ENCODE peak calls at places on chromosomes 16 and 17, in seven cellular contexts. One of them, this sample, is unnamed. For H3K4me1 and H3K27me3, the result is how much of the 10 kb centered on the place peaks cover.

GRCh38 chr16:85006639-85007038 is 4.7 kb downstream of the ZDHHC7 start:
- DNase-seq in upper lobe of right lung: no peak
- DNase-seq in trophoblast cell: no peak
- DNase-seq in heart right ventricle: no peak
- DNase-seq in Peyer's patch: no peak
- DNase-seq in sigmoid colon: no peak
- DNase-seq in tibial artery: no peak
- DNase-seq in this sample: no peak

GRCh38 chr16:57000271-57001025 is 11.1 kb downstream of the NLRC5 start:
- DNase-seq in upper lobe of right lung: no peak
- DNase-seq in trophoblast cell: no peak
- DNase-seq in heart right ventricle: peak
- DNase-seq in Peyer's patch: peak
- DNase-seq in sigmoid colon: peak
- DNase-seq in tibial artery: peak
- DNase-seq in this sample: peak

GRCh38 chr16:71467810-71468209 is 5.8 kb upstream of the ZNF23 start:
- DNase-seq in upper lobe of right lung: no peak
- DNase-seq in trophoblast cell: no peak
- DNase-seq in heart right ventricle: no peak
- DNase-seq in Peyer's patch: no peak
- DNase-seq in sigmoid colon: no peak
- DNase-seq in tibial artery: no peak
- DNase-seq in this sample: no peak

GRCh38 chr17:37791434-37791833 is 46.6 kb upstream of the HNF1B start:
- DNase-seq in upper lobe of right lung: no peak
- DNase-seq in trophoblast cell: no peak
- DNase-seq in heart right ventricle: no peak
- DNase-seq in Peyer's patch: peak
- DNase-seq in sigmoid colon: no peak
- DNase-seq in tibial artery: no peak
- DNase-seq in this sample: no peak

GRCh38 chr17:51666971-51667721 is 406.8 kb downstream of the UTP18 start:
- DNase-seq in upper lobe of right lung: no peak
- DNase-seq in trophoblast cell: no peak
- DNase-seq in heart right ventricle: no peak
- DNase-seq in Peyer's patch: no peak
- DNase-seq in sigmoid colon: no peak
- DNase-seq in tibial artery: no peak
- DNase-seq in this sample: peak

GRCh38 chr17:42754782-42755181 is 6.2 kb upstream of the RAMP2 start:
- DNase-seq in upper lobe of right lung: no peak
- DNase-seq in trophoblast cell: no peak
- DNase-seq in heart right ventricle: peak
- DNase-seq in Peyer's patch: no peak
- DNase-seq in sigmoid colon: peak
- DNase-seq in tibial artery: peak
- DNase-seq in this sample: peak

GRCh38 chr16:57424599-57424998 is 20.0 kb downstream of the CCL17 start:
- DNase-seq in upper lobe of right lung: no peak
- DNase-seq in trophoblast cell: no peak
- DNase-seq in heart right ventricle: no peak
- DNase-seq in Peyer's patch: no peak
- DNase-seq in sigmoid colon: no peak
- DNase-seq in tibial artery: no peak
- DNase-seq in this sample: no peak

GRCh38 chr16:67356372-67356771 is 29.8 kb downstream of the LRRC36 start:
- DNase-seq in upper lobe of right lung: no peak
- DNase-seq in trophoblast cell: no peak
- DNase-seq in heart right ventricle: no peak
- DNase-seq in Peyer's patch: no peak
- DNase-seq in sigmoid colon: no peak
- DNase-seq in tibial artery: no peak
- DNase-seq in this sample: no peak

GRCh38 chr17:19372866-19373505 is 5.3 kb upstream of the MAPK7 start:
- DNase-seq in upper lobe of right lung: no peak
- DNase-seq in trophoblast cell: no peak
- DNase-seq in heart right ventricle: no peak
- DNase-seq in Peyer's patch: no peak
- DNase-seq in sigmoid colon: peak
- DNase-seq in tibial artery: no peak
- DNase-seq in this sample: no peak

GRCh38 chr16:65936096-65936495 is 430.4 kb upstream of the CDH5 start:
- DNase-seq in upper lobe of right lung: no peak
- DNase-seq in trophoblast cell: no peak
- DNase-seq in heart right ventricle: no peak
- DNase-seq in Peyer's patch: no peak
- DNase-seq in sigmoid colon: no peak
- DNase-seq in tibial artery: no peak
- DNase-seq in this sample: no peak

GRCh38 chr17:76469076-76469990 is 1.9 kb downstream of the AANAT start:
- DNase-seq in upper lobe of right lung: no peak
- DNase-seq in trophoblast cell: no peak
- DNase-seq in heart right ventricle: no peak
- DNase-seq in Peyer's patch: no peak
- DNase-seq in sigmoid colon: no peak
- DNase-seq in tibial artery: no peak
- DNase-seq in this sample: no peak

GRCh38 chr17:42424991-42425610 is 2.0 kb upstream of the CAVIN1 start:
- DNase-seq in upper lobe of right lung: no peak
- DNase-seq in trophoblast cell: no peak
- DNase-seq in heart right ventricle: no peak
- DNase-seq in Peyer's patch: no peak
- DNase-seq in sigmoid colon: peak
- DNase-seq in tibial artery: peak
- DNase-seq in this sample: no peak

GRCh38 chr17:79006794-79007503 is 2.6 kb downstream of the CANT1 start:
- DNase-seq in upper lobe of right lung: peak
- DNase-seq in trophoblast cell: no peak
- DNase-seq in heart right ventricle: no peak
- DNase-seq in Peyer's patch: no peak
- DNase-seq in sigmoid colon: peak
- DNase-seq in tibial artery: peak
- DNase-seq in this sample: no peak
- H3K4me1 ChIP-seq in upper lobe of right lung: under half
- H3K4me1 ChIP-seq in trophoblast cell: under half
- H3K4me1 ChIP-seq in heart right ventricle: under half
- H3K4me1 ChIP-seq in Peyer's patch: half or more
- H3K4me1 ChIP-seq in sigmoid colon: under half
- H3K4me1 ChIP-seq in tibial artery: under half
- H3K4me1 ChIP-seq in this sample: under half

GRCh38 chr16:83515395-83515794 is 292.4 kb upstream of the HSBP1 start:
- DNase-seq in upper lobe of right lung: no peak
- DNase-seq in trophoblast cell: no peak
- DNase-seq in heart right ventricle: no peak
- DNase-seq in Peyer's patch: no peak
- DNase-seq in sigmoid colon: no peak
- DNase-seq in tibial artery: no peak
- DNase-seq in this sample: no peak

GRCh38 chr16:83508295-83508694 is 299.5 kb upstream of the HSBP1 start:
- DNase-seq in upper lobe of right lung: no peak
- DNase-seq in trophoblast cell: no peak
- DNase-seq in heart right ventricle: no peak
- DNase-seq in Peyer's patch: no peak
- DNase-seq in sigmoid colon: no peak
- DNase-seq in tibial artery: no peak
- DNase-seq in this sample: no peak

GRCh38 chr16:83517398-83517797 is 290.4 kb upstream of the HSBP1 start:
- DNase-seq in upper lobe of right lung: no peak
- DNase-seq in trophoblast cell: no peak
- DNase-seq in heart right ventricle: no peak
- DNase-seq in Peyer's patch: no peak
- DNase-seq in sigmoid colon: no peak
- DNase-seq in tibial artery: no peak
- DNase-seq in this sample: peak

GRCh38 chr16:83510906-83511305 is 296.9 kb upstream of the HSBP1 start:
- DNase-seq in upper lobe of right lung: no peak
- DNase-seq in trophoblast cell: no peak
- DNase-seq in heart right ventricle: no peak
- DNase-seq in Peyer's patch: no peak
- DNase-seq in sigmoid colon: no peak
- DNase-seq in tibial artery: no peak
- DNase-seq in this sample: no peak

DNA sequence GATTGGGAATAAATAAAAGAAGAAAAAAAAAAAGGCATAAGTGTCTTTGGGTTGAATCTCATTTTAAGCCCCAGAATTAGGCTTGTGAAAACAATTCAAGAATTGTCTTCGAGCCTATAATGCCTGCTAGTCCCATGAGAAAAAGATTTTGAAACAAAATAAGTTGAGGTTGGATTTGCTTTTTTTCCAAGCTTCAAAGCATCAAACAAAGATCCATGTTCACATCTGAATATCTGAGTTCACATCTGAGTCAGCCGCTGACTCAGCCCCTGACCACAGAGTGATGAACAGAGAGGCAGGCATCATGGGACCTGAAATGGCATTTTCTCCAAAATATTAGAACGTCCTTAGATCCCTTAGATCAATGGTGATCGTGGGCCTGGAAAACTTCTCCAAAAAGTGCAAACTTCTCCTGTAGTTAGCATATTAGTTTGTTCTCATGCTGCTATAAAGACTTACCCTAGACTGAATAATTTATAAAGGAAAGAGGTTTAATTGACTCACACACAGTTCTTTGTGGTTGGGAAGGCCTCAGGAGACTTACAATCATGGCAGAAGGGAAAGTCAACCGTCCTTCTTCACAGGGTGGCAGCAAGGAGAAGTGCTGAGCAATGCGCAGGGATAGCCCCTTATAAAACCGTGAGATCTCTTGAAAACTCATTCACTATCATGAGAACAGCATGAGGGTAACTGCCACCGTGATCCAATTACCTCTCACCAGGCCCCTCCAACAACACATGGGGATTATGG is 294.6 kb upstream of the HSBP1 start:
- DNase-seq in upper lobe of right lung: no peak
- DNase-seq in trophoblast cell: no peak
- DNase-seq in heart right ventricle: no peak
- DNase-seq in Peyer's patch: no peak
- DNase-seq in sigmoid colon: no peak
- DNase-seq in tibial artery: no peak
- DNase-seq in this sample: peak
- H3K27ac ChIP-seq in upper lobe of right lung: no peak
- H3K27ac ChIP-seq in trophoblast cell: no peak
- H3K27ac ChIP-seq in heart right ventricle: no peak
- H3K27ac ChIP-seq in Peyer's patch: no peak
- H3K27ac ChIP-seq in sigmoid colon: no peak
- H3K27ac ChIP-seq in tibial artery: no peak
- H3K27ac ChIP-seq in this sample: peak

GRCh38 chr16:11604783-11605563 is 18.3 kb upstream of the LITAF start:
- DNase-seq in upper lobe of right lung: peak
- DNase-seq in trophoblast cell: no peak
- DNase-seq in heart right ventricle: peak
- DNase-seq in Peyer's patch: no peak
- DNase-seq in sigmoid colon: peak
- DNase-seq in tibial artery: no peak
- DNase-seq in this sample: no peak
- H3K27me3 ChIP-seq in upper lobe of right lung: under half
- H3K27me3 ChIP-seq in trophoblast cell: under half
- H3K27me3 ChIP-seq in heart right ventricle: under half
- H3K27me3 ChIP-seq in Peyer's patch: under half
- H3K27me3 ChIP-seq in sigmoid colon: under half
- H3K27me3 ChIP-seq in tibial artery: under half
- H3K27me3 ChIP-seq in this sample: under half

DNA sequence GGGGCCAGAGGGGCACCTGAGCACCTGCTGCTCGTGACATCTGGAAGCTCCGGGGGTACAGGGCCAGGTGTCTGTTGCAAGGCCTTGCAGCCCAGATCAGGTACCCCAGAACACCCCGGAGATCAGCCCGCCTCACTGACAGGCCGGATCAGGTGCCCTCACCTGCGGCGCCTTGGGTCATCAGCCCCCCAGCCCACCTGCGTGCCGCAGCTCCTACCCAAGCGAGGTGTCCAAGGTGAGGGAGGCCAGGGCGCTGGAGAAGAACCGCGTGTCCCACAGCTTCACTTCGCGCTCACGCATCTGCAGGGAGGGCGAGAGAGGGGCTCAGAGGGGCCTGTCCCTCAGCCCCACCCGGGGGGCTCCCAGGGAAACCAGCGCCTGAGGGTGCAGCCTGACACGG is 16.1 kb downstream of the VASN start:
- DNase-seq in upper lobe of right lung: no peak
- DNase-seq in trophoblast cell: no peak
- DNase-seq in heart right ventricle: no peak
- DNase-seq in Peyer's patch: no peak
- DNase-seq in sigmoid colon: no peak
- DNase-seq in tibial artery: peak
- DNase-seq in this sample: no peak
- H3K4me1 ChIP-seq in upper lobe of right lung: under half
- H3K4me1 ChIP-seq in trophoblast cell: half or more
- H3K4me1 ChIP-seq in heart right ventricle: half or more
- H3K4me1 ChIP-seq in Peyer's patch: under half
- H3K4me1 ChIP-seq in sigmoid colon: under half
- H3K4me1 ChIP-seq in tibial artery: under half
- H3K4me1 ChIP-seq in this sample: under half

GRCh38 chr16:2039286-2040030 is 8.2 kb downstream of the NTHL1 start:
- DNase-seq in upper lobe of right lung: peak
- DNase-seq in trophoblast cell: no peak
- DNase-seq in heart right ventricle: peak
- DNase-seq in Peyer's patch: peak
- DNase-seq in sigmoid colon: peak
- DNase-seq in tibial artery: peak
- DNase-seq in this sample: no peak
- H3K27ac ChIP-seq in upper lobe of right lung: peak
- H3K27ac ChIP-seq in trophoblast cell: no peak
- H3K27ac ChIP-seq in heart right ventricle: peak
- H3K27ac ChIP-seq in Peyer's patch: peak
- H3K27ac ChIP-seq in sigmoid colon: peak
- H3K27ac ChIP-seq in tibial artery: peak
- H3K27ac ChIP-seq in this sample: no peak

GRCh38 chr17:48993305-48993704 is 3.9 kb upstream of the IGF2BP1 start:
- DNase-seq in upper lobe of right lung: no peak
- DNase-seq in trophoblast cell: no peak
- DNase-seq in heart right ventricle: no peak
- DNase-seq in Peyer's patch: no peak
- DNase-seq in sigmoid colon: no peak
- DNase-seq in tibial artery: no peak
- DNase-seq in this sample: no peak
- H3K27me3 ChIP-seq in upper lobe of right lung: half or more
- H3K27me3 ChIP-seq in trophoblast cell: under half
- H3K27me3 ChIP-seq in heart right ventricle: half or more
- H3K27me3 ChIP-seq in Peyer's patch: half or more
- H3K27me3 ChIP-seq in sigmoid colon: half or more
- H3K27me3 ChIP-seq in tibial artery: half or more
- H3K27me3 ChIP-seq in this sample: half or more

GRCh38 chr17:80032614-80033171 is 3.0 kb downstream of the TBC1D16 start:
- DNase-seq in upper lobe of right lung: no peak
- DNase-seq in trophoblast cell: no peak
- DNase-seq in heart right ventricle: no peak
- DNase-seq in Peyer's patch: no peak
- DNase-seq in sigmoid colon: no peak
- DNase-seq in tibial artery: no peak
- DNase-seq in this sample: no peak
- H3K4me1 ChIP-seq in upper lobe of right lung: under half
- H3K4me1 ChIP-seq in trophoblast cell: under half
- H3K4me1 ChIP-seq in heart right ventricle: under half
- H3K4me1 ChIP-seq in Peyer's patch: under half
- H3K4me1 ChIP-seq in sigmoid colon: under half
- H3K4me1 ChIP-seq in tibial artery: under half
- H3K4me1 ChIP-seq in this sample: under half

GRCh38 chr17:41215681-41216080 is 10.8 kb upstream of the KRTAP9-2 start:
- DNase-seq in upper lobe of right lung: no peak
- DNase-seq in trophoblast cell: no peak
- DNase-seq in heart right ventricle: no peak
- DNase-seq in Peyer's patch: no peak
- DNase-seq in sigmoid colon: no peak
- DNase-seq in tibial artery: no peak
- DNase-seq in this sample: no peak

GRCh38 chr17:41211845-41212466 is 14.5 kb upstream of the KRTAP9-2 start:
- DNase-seq in upper lobe of right lung: no peak
- DNase-seq in trophoblast cell: no peak
- DNase-seq in heart right ventricle: no peak
- DNase-seq in Peyer's patch: no peak
- DNase-seq in sigmoid colon: no peak
- DNase-seq in tibial artery: no peak
- DNase-seq in this sample: peak

GRCh38 chr17:41212524-41213169 is 13.8 kb upstream of the KRTAP9-2 start:
- DNase-seq in upper lobe of right lung: no peak
- DNase-seq in trophoblast cell: no peak
- DNase-seq in heart right ventricle: no peak
- DNase-seq in Peyer's patch: no peak
- DNase-seq in sigmoid colon: no peak
- DNase-seq in tibial artery: no peak
- DNase-seq in this sample: no peak
- H3K27ac ChIP-seq in upper lobe of right lung: no peak
- H3K27ac ChIP-seq in trophoblast cell: no peak
- H3K27ac ChIP-seq in heart right ventricle: no peak
- H3K27ac ChIP-seq in Peyer's patch: no peak
- H3K27ac ChIP-seq in sigmoid colon: no peak
- H3K27ac ChIP-seq in tibial artery: no peak
- H3K27ac ChIP-seq in this sample: no peak